ENCODE peak calls at places on chromosomes 16 and 17, in eight cellular contexts. W is bronchial epithelial cell, J is kidney epithelial cell, P is NT2/D1, O is heart right ventricle, G is mucosa of descending colon, F is GM06990, Y is left ventricle myocardium inferior. I is an unnamed sample.

GRCh38 chr17:37726248-37726647 is 18.6 kb downstream of the HNF1B start:
- DNase-seq in Y (no peak), G (no peak), F (no peak), J (no peak), O (no peak), P (no peak), W (no peak), I (no peak)

GRCh38 chr17:78415821-78416301 is 37.4 kb downstream of the PGS1 start:
- DNase-seq in F (no peak), O (no peak), Y (no peak), G (no peak), J (no peak), P (no peak), W (no peak), I (no peak)

GRCh38 chr16:78689031-78689430 is 589.6 kb downstream of the WWOX start:
- DNase-seq in O (no peak), P (no peak), W (no peak), Y (no peak), G (no peak), J (no peak), F (no peak), I (no peak)

GRCh38 chr17:13593757-13594156 is 8.0 kb downstream of the HS3ST3A1 start:
- DNase-seq in O (no peak), Y (no peak), J (no peak), P (no peak), F (no peak), G (no peak), W (no peak), I (peak; percentile 34)

GRCh38 chr17:32569171-32570080 is 82.6 kb downstream of the CDK5R1 start:
- DNase-seq in O (no peak), J (peak; percentile 58), F (peak; percentile 56), G (no peak), W (peak; percentile 95), P (no peak), Y (no peak), I (no peak)

GRCh38 chr17:21389352-21389751 is 13.2 kb downstream of the KCNJ12 start:
- DNase-seq in G (no peak), J (no peak), W (no peak), O (no peak), F (no peak), Y (no peak), P (no peak), I (no peak)

GRCh38 chr16:49701867-49702494 is 153.9 kb downstream of the ZNF423 start:
- DNase-seq in G (peak; percentile 49), O (peak; percentile 70), F (no peak), W (no peak), Y (peak; percentile 76), J (no peak), P (peak; percentile 57), I (peak; percentile 4)

GRCh38 chr16:3689731-3690130 is 27.6 kb downstream of the TRAP1 start:
- DNase-seq in J (no peak), Y (no peak), O (no peak), W (no peak), G (no peak), F (no peak), P (no peak), I (peak; percentile 78)

GRCh38 chr17:79654960-79655382 is 44.1 kb upstream of the RBFOX3 start:
- DNase-seq in F (no peak), O (no peak), P (no peak), W (no peak), G (no peak), Y (no peak), J (no peak), I (no peak)

GRCh38 chr17:17088104-17088485 is 45.8 kb downstream of the MPRIP start:
- DNase-seq in F (no peak), P (no peak), J (no peak), W (no peak), O (no peak), G (peak; percentile 17), Y (no peak), I (no peak)

GRCh38 chr17:59406278-59406677 is 74.8 kb downstream of the YPEL2 start:
- DNase-seq in J (no peak), G (no peak), F (no peak), O (no peak), P (no peak), W (no peak), Y (no peak), I (no peak)

GRCh38 chr17:70929226-70929625 is 759.9 kb downstream of the KCNJ2 start:
- DNase-seq in P (no peak), Y (no peak), F (no peak), J (no peak), O (no peak), G (no peak), W (no peak), I (no peak)

GRCh38 chr16:25157476-25157875 is 45.9 kb downstream of the LCMT1 start:
- DNase-seq in J (peak; percentile 88), F (no peak), W (no peak), Y (no peak), O (no peak), G (no peak), P (no peak), I (no peak)
- H3K36me3 ChIP-seq in J (peaks cover 1% of the 10 kb centered on the region), F (no peaks in the 10 kb centered on the region), W (peaks cover 5% of the 10 kb centered on the region), Y (peaks cover 86% of the 10 kb centered on the region), O (no peaks in the 10 kb centered on the region), G (no peaks in the 10 kb centered on the region), P (peaks cover 54% of the 10 kb centered on the region), I (peaks cover 39% of the 10 kb centered on the region)

DNA sequence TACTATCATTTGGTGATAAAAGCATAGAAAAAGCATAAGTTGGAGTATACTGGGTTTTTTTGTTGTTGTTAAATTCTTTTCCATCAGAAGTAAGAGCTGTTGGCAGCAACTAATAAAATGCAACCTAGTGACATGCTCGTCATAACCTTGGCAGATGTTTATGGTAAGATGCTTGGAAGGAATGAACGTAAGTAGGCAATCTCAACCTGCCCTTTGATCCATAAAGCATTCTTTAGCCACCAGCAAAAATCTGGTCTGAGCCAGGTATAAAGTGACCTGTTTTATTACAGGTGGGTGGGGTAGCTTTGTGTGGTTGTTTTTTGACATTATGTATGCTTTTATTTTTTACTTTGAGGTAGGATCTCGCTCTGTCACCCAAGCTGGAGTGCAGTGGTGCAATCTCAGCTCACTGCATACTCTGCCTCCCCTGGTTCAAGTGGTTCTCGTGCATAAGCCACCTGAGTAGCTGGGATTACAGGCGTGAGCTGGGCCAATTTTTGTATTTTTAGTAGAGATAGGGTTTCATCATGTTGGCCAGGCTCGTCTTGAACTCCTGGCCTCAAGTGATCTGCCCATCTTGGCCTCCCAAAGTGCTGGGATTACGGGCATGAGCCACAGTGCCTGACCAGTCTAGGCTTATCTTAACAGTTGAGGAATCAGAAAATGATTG is 22.0 kb downstream of the WSB1 start:
- DNase-seq in F (no peak), G (no peak), O (no peak), Y (no peak), J (no peak), P (no peak), W (no peak), I (no peak)
- H3K36me3 ChIP-seq in F (peaks cover 9% of the 10 kb centered on the region), G (peaks cover 11% of the 10 kb centered on the region), O (peaks cover 7% of the 10 kb centered on the region), Y (peaks cover 67% of the 10 kb centered on the region), J (peaks cover 3% of the 10 kb centered on the region), P (peaks cover 46% of the 10 kb centered on the region), W (peaks cover 16% of the 10 kb centered on the region), I (peaks cover 67% of the 10 kb centered on the region)

GRCh38 chr16:46826618-46827017 is 4.4 kb downstream of the C16orf87 start:
- DNase-seq in F (no peak), G (no peak), O (no peak), J (no peak), P (no peak), W (peak; percentile 33), Y (no peak), I (no peak)

GRCh38 chr16:46830902-46831647 is at the start of gene C16orf87:
- DNase-seq in P (peak; percentile 85), G (peak; percentile 95), J (peak; percentile 56), W (peak; percentile 74), O (peak; percentile 94), Y (peak; percentile 92), F (peak; percentile 96), I (peak; percentile 97)

GRCh38 chr16:46830417-46830901 is 521 bp downstream of the C16orf87 start:
- DNase-seq in F (no peak), W (no peak), J (no peak), G (peak; percentile 73), Y (peak; percentile 52), P (no peak), O (peak; percentile 43), I (peak; percentile 69)

GRCh38 chr16:46828943-46829342 is 2.0 kb downstream of the C16orf87 start:
- DNase-seq in F (no peak), Y (no peak), P (no peak), O (no peak), G (no peak), J (no peak), W (no peak), I (no peak)

DNA sequence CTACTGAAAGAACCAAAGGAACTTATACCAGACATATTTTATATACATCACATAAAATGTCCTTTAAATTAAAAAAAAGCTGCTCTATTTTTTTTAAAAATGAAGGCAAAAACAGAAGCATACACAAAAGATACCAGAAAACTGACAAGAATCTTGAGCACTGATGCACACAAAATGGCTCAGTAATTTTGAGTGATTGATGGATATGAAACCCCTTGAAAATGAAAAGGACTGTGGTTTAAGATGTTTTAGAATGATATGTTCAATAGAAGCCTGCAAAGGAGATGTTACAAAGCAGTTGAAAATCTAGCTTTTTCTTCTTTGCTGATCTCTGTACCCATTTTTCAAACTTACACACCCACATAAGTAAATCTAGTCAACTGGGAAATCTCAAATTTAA is 2.7 kb downstream of the C16orf87 start:
- DNase-seq in O (no peak), F (no peak), G (no peak), W (no peak), P (no peak), J (no peak), Y (no peak), I (no peak)
- H3K36me3 ChIP-seq in O (no peaks in the 10 kb centered on the region), F (no peaks in the 10 kb centered on the region), G (no peaks in the 10 kb centered on the region), W (no peaks in the 10 kb centered on the region), P (peaks cover 4% of the 10 kb centered on the region), J (no peaks in the 10 kb centered on the region), Y (no peaks in the 10 kb centered on the region), I (peaks cover 5% of the 10 kb centered on the region)

DNA sequence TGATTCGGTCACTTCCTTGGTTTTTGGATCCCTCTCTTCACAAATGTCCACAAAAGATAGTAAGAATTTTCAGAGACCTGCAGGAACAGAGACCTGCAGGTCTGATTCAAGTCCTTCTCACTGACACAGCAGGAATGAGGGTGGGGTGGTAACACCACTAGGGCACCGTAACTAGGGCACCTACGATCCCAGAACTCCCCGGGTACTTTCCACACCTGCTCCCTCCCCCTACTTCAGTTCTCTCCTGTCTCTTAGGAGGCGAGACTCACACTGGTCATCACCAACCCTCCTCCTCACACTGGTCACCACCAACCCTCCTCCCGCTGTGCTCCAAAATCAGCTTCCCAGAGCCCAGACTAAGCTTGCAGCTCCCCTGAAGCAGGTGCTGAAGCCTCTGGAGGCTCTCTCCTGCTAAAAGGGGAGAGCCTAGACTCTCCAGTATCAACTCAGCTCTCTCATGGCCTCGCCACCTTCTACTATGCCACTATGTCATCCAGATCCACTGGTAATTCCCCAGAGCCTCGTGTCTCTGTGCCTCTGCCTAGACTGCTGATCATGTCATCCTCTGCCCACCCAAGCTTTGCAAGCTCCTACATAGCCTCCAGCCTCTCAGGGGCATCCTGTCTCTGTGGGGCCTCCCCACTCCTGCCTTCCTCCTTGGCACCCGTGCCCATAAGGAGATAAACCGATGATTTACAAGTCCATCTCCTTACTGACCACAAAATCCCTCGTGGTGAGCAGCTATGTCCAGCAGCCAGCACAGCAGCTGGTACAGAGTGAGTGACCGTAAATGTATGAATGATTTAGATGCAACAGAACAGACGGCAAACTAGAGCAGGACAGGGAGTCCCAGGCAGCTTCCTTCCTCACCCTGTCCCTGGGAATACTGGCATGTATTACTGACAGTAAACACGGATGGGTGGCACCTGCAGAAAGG is 63.4 kb upstream of the GSG1L start:
- DNase-seq in O (no peak), J (no peak), P (no peak), F (no peak), W (no peak), Y (no peak), G (no peak), I (no peak)
- H3K36me3 ChIP-seq in O (peaks cover 4% of the 10 kb centered on the region), J (peaks cover 8% of the 10 kb centered on the region), P (peaks cover 96% of the 10 kb centered on the region), F (peaks cover 40% of the 10 kb centered on the region), W (peaks cover 45% of the 10 kb centered on the region), Y (peaks cover 90% of the 10 kb centered on the region), G (no peaks in the 10 kb centered on the region), I (peaks cover 84% of the 10 kb centered on the region)

I was measured in adipocyte.